ENCODE peak calls at places on chromosomes 3 and 15, in four cellular contexts. U is B cell, J is RPMI7951, B is SW480. S is an unnamed sample.

GRCh38 chr3:172530566-172530965 is 7.3 kb upstream of the TNFSF10 start:
- DNase-seq in U (no peak), J (no peak), B (no peak), S (no peak)

GRCh38 chr3:126446301-126446700 is 29.4 kb downstream of the ZXDC start:
- DNase-seq in U (no peak), J (no peak), B (no peak), S (no peak)

GRCh38 chr3:16379838-16380237 is 114.8 kb downstream of the OXNAD1 start:
- DNase-seq in U (peak), J (no peak), B (no peak), S (no peak)

GRCh38 chr15:83206387-83206970 is 1.1 kb downstream of the HDGFL3 start:
- DNase-seq in U (peak), J (peak), B (peak), S (peak)

GRCh38 chr15:100807028-100807427 is 72.6 kb upstream of the ALDH1A3 start:
- DNase-seq in U (no peak), J (no peak), B (no peak), S (no peak)

GRCh38 chr3:115279939-115280338 is 132.9 kb upstream of the ZBTB20 start:
- DNase-seq in U (no peak), J (no peak), B (no peak), S (no peak)

GRCh38 chr15:68504721-68505090 is 72.7 kb upstream of the ITGA11 start:
- DNase-seq in U (no peak), J (no peak), B (no peak), S (no peak)

GRCh38 chr15:66228807-66229557 is 24.6 kb downstream of the MEGF11 start:
- DNase-seq in U (no peak), J (no peak), B (no peak), S (no peak)

GRCh38 chr15:31215490-31216209 is 111.0 kb upstream of the KLF13 start:
- DNase-seq in U (peak), J (peak), B (peak), S (peak)

GRCh38 chr3:59388555-59389280 is 338.9 kb upstream of the CFAP20DC start:
- DNase-seq in U (no peak), J (peak), B (no peak), S (peak)

GRCh38 chr3:133855772-133856171 is 39.9 kb downstream of the RAB6B start:
- DNase-seq in U (no peak), J (peak), B (no peak), S (peak)

GRCh38 chr3:172538368-172539264 is 15.4 kb upstream of the TNFSF10 start:
- DNase-seq in U (no peak), J (no peak), B (no peak), S (no peak)

GRCh38 chr3:148943531-148944200 is 47.7 kb upstream of the GYG1 start:
- DNase-seq in U (peak), J (peak), B (peak), S (peak)

GRCh38 chr3:57279685-57280084 is 12.8 kb downstream of the ASB14 start:
- DNase-seq in U (no peak), J (peak), B (no peak), S (peak)

GRCh38 chr3:142987080-142987700 is 14.2 kb upstream of the U2SURP start:
- DNase-seq in U (peak), J (peak), B (peak), S (peak)

GRCh38 chr3:56303508-56303907 is 164.8 kb downstream of the ERC2 start:
- DNase-seq in U (peak), J (peak), B (peak), S (peak)

GRCh38 chr3:17639765-17640164 is 102.7 kb downstream of the TBC1D5 start:
- DNase-seq in U (no peak), J (peak), B (peak), S (peak)

GRCh38 chr15:100115711-100116090 is 226.1 kb downstream of the ADAMTS17 start:
- DNase-seq in U (no peak), J (peak), B (peak), S (peak)

GRCh38 chr15:98807262-98807661 is 158.9 kb downstream of the IGF1R start:
- DNase-seq in U (no peak), J (peak), B (no peak), S (no peak)

GRCh38 chr3:22089284-22089683 is 338.3 kb upstream of the ZNF385D start:
- DNase-seq in U (no peak), J (peak), B (peak), S (peak)

S was measured in M059J.